ENCODE peak calls at places on chromosomes 5 and 9, in four cellular contexts. R, M, K and Z are unnamed samples. For H3K4me1, the result is how much of the 10 kb centered on the place peaks cover.

GRCh38 chr5:132294728-132295504 is 722 bp downstream of the SLC22A4 start:
- DNase-seq in K (peak), M (peak), R (no peak), Z (peak)

GRCh38 chr9:35273591-35273990 is 111.8 kb downstream of the UNC13B start:
- DNase-seq in M (no peak), R (no peak), K (no peak), Z (no peak)

GRCh38 chr9:134787601-134788531 is 92.7 kb upstream of the FCN2 start:
- DNase-seq in M (no peak), K (no peak), R (no peak), Z (no peak)

GRCh38 chr9:129630967-129631672 is 5.2 kb downstream of the NTMT1 start:
- DNase-seq in K (peak), M (no peak), R (no peak), Z (peak)

GRCh38 chr5:85334-85995 is 6.5 kb upstream of the PLEKHG4B start:
- DNase-seq in R (no peak), M (no peak), K (no peak), Z (no peak)

GRCh38 chr5:98836175-98836574 is 62.7 kb downstream of the RGMB start:
- DNase-seq in R (no peak), M (no peak), K (no peak), Z (no peak)

GRCh38 chr9:4425358-4426045 is 64.8 kb upstream of the SLC1A1 start:
- DNase-seq in M (no peak), K (no peak), R (no peak), Z (no peak)

GRCh38 chr9:88766778-88767503 is 224.3 kb upstream of the S1PR3 start:
- DNase-seq in K (no peak), R (no peak), M (no peak), Z (peak)

GRCh38 chr5:75512383-75513074 is 838 bp downstream of the POLK start:
- DNase-seq in K (no peak), R (no peak), M (no peak), Z (peak)

GRCh38 chr5:113089653-113090335 is 113.2 kb downstream of the DCP2 start:
- DNase-seq in K (no peak), M (no peak), R (no peak), Z (peak)

GRCh38 chr5:103178167-103178566 is 58.1 kb downstream of the PPIP5K2 start:
- DNase-seq in M (no peak), K (no peak), R (no peak), Z (no peak)

GRCh38 chr5:179607449-179607931 is 16.0 kb downstream of the HNRNPH1 start:
- DNase-seq in K (no peak), R (no peak), M (no peak), Z (no peak)

GRCh38 chr5:81850494-81850893 is 99.6 kb upstream of the SSBP2 start:
- DNase-seq in K (peak), M (no peak), R (no peak), Z (peak)

GRCh38 chr5:64971538-64971937 is 202.8 kb downstream of the CWC27 start:
- DNase-seq in R (no peak), K (no peak), M (no peak), Z (peak)

GRCh38 chr9:129058965-129059795 is 21.7 kb upstream of the DOLPP1 start:
- DNase-seq in M (no peak), R (no peak), K (no peak), Z (peak)

GRCh38 chr5:102777099-102777498 is 22.0 kb downstream of the PAM start:
- DNase-seq in K (no peak), M (no peak), R (no peak), Z (no peak)

GRCh38 chr9:24899463-24899862 is 353.8 kb upstream of the IZUMO3 start:
- DNase-seq in M (no peak), R (no peak), K (no peak), Z (no peak)

GRCh38 chr5:64595519-64595855 is 89.7 kb downstream of the RGS7BP start:
- DNase-seq in R (no peak), K (no peak), M (no peak), Z (no peak)

GRCh38 chr9:100083448-100084144 is 15.2 kb downstream of the ERP44 start:
- DNase-seq in M (no peak), R (no peak), K (no peak), Z (no peak)

GRCh38 chr5:151183451-151184245 is 26.1 kb upstream of the ANXA6 start:
- DNase-seq in K (no peak), M (no peak), R (no peak), Z (peak)

GRCh38 chr9:131739192-131739961 is 499 bp downstream of the RAPGEF1 start:
- DNase-seq in R (peak), K (peak), M (no peak), Z (no peak)

GRCh38 chr5:80217667-80218066 is 38.2 kb downstream of the SERINC5 start:
- DNase-seq in R (no peak), K (no peak), M (no peak), Z (no peak)

GRCh38 chr5:80219381-80219780 is 36.5 kb downstream of the SERINC5 start:
- DNase-seq in K (no peak), M (no peak), R (no peak), Z (no peak)

GRCh38 chr5:80215523-80215922 is 40.3 kb downstream of the SERINC5 start:
- DNase-seq in R (no peak), K (no peak), M (no peak), Z (no peak)

GRCh38 chr5:80216096-80216495 is 39.8 kb downstream of the SERINC5 start:
- DNase-seq in K (no peak), R (no peak), M (no peak), Z (no peak)

GRCh38 chr5:80216753-80217596 is 38.9 kb downstream of the SERINC5 start:
- DNase-seq in K (no peak), M (no peak), R (no peak), Z (no peak)
- H3K4me1 ChIP-seq in K (under half), M (under half), R (under half), Z (under half)

DNA sequence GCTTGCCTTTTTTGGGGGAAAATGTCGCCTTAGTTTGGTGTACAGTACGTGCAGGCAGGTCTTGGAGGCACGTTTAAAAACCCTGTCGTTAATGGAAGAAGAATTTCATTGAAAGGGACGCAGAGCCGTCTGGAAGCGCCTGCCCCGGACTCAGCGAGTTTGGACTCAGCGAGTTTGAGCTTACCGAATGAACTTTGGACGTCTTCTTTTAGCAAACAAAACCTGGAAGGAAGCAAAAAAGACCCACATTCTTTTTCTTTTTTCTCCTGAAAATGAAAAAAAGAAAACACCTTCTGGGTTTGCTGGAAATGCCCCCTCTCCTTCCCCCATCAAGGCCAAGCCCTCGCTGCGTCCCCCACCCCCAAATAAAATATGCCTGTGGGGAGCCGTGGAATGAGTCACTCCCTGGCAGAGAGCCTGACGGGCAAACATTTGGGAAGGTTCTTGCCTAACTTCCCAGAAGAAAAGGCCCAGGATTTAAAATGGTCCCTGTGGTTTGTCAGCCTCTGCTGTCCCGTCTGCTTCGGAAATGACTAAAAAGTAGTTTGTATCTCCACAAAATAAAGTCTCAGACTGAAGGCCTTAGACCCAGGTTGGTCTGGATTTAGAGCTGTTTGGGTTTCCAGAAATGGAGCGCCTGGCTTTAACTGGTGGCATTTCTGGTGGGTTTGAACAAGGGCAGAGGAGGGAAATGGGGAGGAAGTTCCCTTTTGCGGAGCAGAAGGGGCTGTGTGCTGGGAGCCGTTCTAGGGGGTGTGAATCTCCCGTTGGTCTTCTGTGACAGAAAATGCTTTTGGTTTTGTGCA is 1.7 kb downstream of the NEK6 start:
- DNase-seq in K (peak), M (no peak), R (no peak), Z (peak)
- H4K8ac ChIP-seq in K (no peak), M (no peak), R (no peak), Z (peak)

GRCh38 chr5:42632501-42632900 is 124.1 kb upstream of the CCDC152 start:
- DNase-seq in R (no peak), M (no peak), K (peak), Z (no peak)
- H3K56ac ChIP-seq in R (no peak), M (no peak), K (no peak), Z (no peak)

GRCh38 chr5:143224672-143225071 is 178.8 kb downstream of the NR3C1 start:
- DNase-seq in R (no peak), K (no peak), M (no peak), Z (peak)
- H3K4me1 ChIP-seq in R (under half), K (under half), M (under half), Z (under half)

GRCh38 chr5:159208508-159209437 is 580 bp downstream of the RNF145 start:
- DNase-seq in R (peak), M (peak), K (peak), Z (peak)
- H4K8ac ChIP-seq in R (peak), M (no peak), K (no peak), Z (peak)

GRCh38 chr9:136346157-136346481 is 17.4 kb downstream of the DNLZ start:
- DNase-seq in R (no peak), M (no peak), K (no peak), Z (no peak)

GRCh38 chr9:136345281-136346156 is 18.0 kb downstream of the DNLZ start:
- DNase-seq in K (peak), R (peak), M (peak), Z (no peak)

GRCh38 chr9:136343884-136344269 is 16.5 kb downstream of the GPSM1 start:
- DNase-seq in R (no peak), K (no peak), M (no peak), Z (no peak)

GRCh38 chr9:136343121-136343883 is 16.0 kb downstream of the GPSM1 start:
- DNase-seq in K (no peak), M (peak), R (no peak), Z (no peak)

GRCh38 chr9:136344544-136345280 is 17.4 kb downstream of the GPSM1 start:
- DNase-seq in K (no peak), R (no peak), M (no peak), Z (no peak)
- H3K56ac ChIP-seq in K (peak), R (no peak), M (no peak), Z (no peak)

DNA sequence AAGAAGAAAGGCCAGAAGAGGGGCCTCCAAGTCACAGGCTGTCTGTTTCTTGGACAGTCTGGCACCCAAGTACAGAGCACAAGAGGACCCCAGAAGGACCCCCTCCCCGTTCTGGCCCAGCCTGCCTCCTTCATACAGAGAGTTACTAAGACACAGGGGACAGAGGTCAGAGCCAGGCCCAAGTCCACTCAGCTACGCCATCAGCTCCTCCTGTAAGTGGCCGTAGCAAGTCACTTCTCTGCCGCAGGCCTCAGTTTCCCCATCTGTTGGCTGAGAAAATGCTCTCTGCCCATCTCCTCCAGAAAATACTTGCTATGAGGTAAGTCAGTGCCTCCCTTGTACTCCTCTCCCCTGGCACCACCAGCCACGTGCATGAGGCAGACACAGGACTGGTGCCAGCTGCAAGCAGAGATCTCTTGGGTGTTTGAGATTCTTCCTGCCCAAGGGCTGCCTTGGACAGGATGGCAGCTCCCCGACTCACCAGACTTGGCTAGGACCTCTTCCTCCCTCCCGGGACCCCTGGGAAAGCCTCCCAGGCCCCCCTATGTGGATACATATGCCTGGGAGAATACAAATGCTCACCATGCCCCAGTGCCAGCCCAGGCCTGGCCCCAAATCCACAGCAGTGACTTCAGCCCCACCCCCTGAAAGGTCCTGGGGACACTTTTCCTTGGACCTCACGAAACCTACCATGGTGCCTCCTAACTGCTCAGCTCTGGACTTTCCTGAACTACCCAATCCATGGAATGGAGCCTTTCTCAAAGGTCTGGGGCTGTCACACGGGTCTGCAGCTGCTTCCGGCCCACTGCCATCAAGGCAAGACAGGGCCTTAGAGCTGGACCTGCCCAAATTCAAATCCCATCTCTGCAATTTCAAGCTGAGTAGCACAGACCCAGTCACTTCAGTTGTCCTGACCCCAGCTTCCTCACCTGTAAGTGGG is 5.1 kb downstream of the EEIG1 start:
- DNase-seq in R (no peak), M (no peak), K (no peak), Z (no peak)
- H3K4me1 ChIP-seq in R (half or more), M (under half), K (under half), Z (under half)

GRCh38 chr5:146334074-146334533 is 4.5 kb upstream of the POU4F3 start:
- DNase-seq in R (peak), K (peak), M (peak), Z (no peak)
- H4K8ac ChIP-seq in R (no peak), K (no peak), M (no peak), Z (no peak)